ENCODE peak calls at places on chromosomes 2 and 18, in ten cellular contexts. Y is uterus; H is sigmoid colon; V is IMR-90; Q is body of pancreas; Z is HepG2; L is SK-N-SH; P is ovary; N is stomach; C is CD8-positive, alpha-beta T cell. R is an unnamed sample. For H3K4me1 and H3K9me3, the result is how much of the 10 kb centered on the place peaks cover.

GRCh38 chr2:240955306-240956101 is 42.9 kb upstream of the SNED1 start:
- DNase-seq in P (peak), C (no peak), N (peak), Z (no peak), V (no peak), H (peak), Q (no peak), L (peak), Y (no peak), R (no peak)

GRCh38 chr2:151976945-151977353 is 121.9 kb downstream of the CACNB4 start:
- DNase-seq in Z (no peak), N (no peak), P (no peak), C (no peak), Y (no peak), H (no peak), L (no peak), Q (no peak), V (no peak), R (peak)

GRCh38 chr2:217204358-217204757 is 344.5 kb upstream of the TNP1 start:
- DNase-seq in V (peak), L (no peak), Q (no peak), Y (no peak), P (no peak), N (no peak), Z (no peak), C (no peak), H (no peak), R (no peak)

GRCh38 chr18:12998332-12999060 is 7.3 kb downstream of the CEP192 start:
- DNase-seq in H (no peak), Q (no peak), V (no peak), Z (no peak), N (no peak), P (no peak), C (no peak), Y (no peak), L (no peak), R (peak)

GRCh38 chr2:239307221-239307569 is 93.6 kb downstream of the HDAC4 start:
- DNase-seq in V (no peak), L (no peak), P (no peak), N (no peak), Q (no peak), C (no peak), Z (no peak), H (no peak), Y (peak), R (no peak)

GRCh38 chr2:118179445-118179844 is 91.2 kb downstream of the INSIG2 start:
- DNase-seq in Z (no peak), N (no peak), P (no peak), V (no peak), Q (no peak), L (no peak), H (no peak), C (no peak), Y (no peak), R (no peak)

GRCh38 chr2:199131256-199131655 is 326.5 kb downstream of the SATB2 start:
- DNase-seq in H (no peak), Z (no peak), Q (no peak), P (no peak), L (no peak), V (no peak), C (no peak), N (no peak), Y (no peak), R (no peak)

GRCh38 chr2:88601302-88601701 is 26.0 kb downstream of the EIF2AK3 start:
- DNase-seq in C (no peak), V (peak), Q (no peak), L (peak), H (no peak), Y (no peak), P (no peak), Z (no peak), N (no peak), R (no peak)

GRCh38 chr2:52810460-52810859 is 957.1 kb upstream of the CHAC2 start:
- DNase-seq in C (no peak), V (peak), L (peak), P (no peak), Z (no peak), N (no peak), Q (peak), H (no peak), Y (no peak), R (no peak)

GRCh38 chr2:39625927-39626270 is 39.8 kb upstream of the TMEM178A start:
- DNase-seq in V (no peak), L (no peak), Z (no peak), Q (no peak), P (no peak), N (no peak), H (no peak), Y (no peak), C (no peak), R (no peak)

GRCh38 chr2:12044857-12045256 is 298.4 kb downstream of the LPIN1 start:
- DNase-seq in Q (peak), Y (no peak), L (no peak), C (peak), P (no peak), Z (no peak), N (no peak), H (no peak), V (no peak), R (peak)

GRCh38 chr2:235458839-235459273 is 35.0 kb upstream of the AGAP1 start:
- DNase-seq in L (no peak), Q (peak), P (no peak), Y (no peak), V (peak), N (peak), H (no peak), C (no peak), Z (peak), R (no peak)

GRCh38 chr18:54023471-54023870 is 201.0 kb downstream of the MBD2 start:
- DNase-seq in Q (no peak), V (no peak), Z (no peak), C (no peak), N (no peak), P (no peak), H (no peak), L (no peak), Y (no peak), R (no peak)

GRCh38 chr2:75157435-75157834 is 41.9 kb downstream of the TACR1 start:
- DNase-seq in Z (no peak), Q (no peak), V (no peak), H (no peak), N (no peak), C (no peak), P (no peak), Y (no peak), L (peak), R (no peak)

GRCh38 chr18:12327510-12328178 is 19.6 kb downstream of the TUBB6 start:
- DNase-seq in N (peak), L (peak), Y (peak), H (peak), Z (peak), P (peak), C (peak), V (peak), Q (peak), R (peak)

GRCh38 chr2:238158807-238159539 is at the start of gene ERFE:
- DNase-seq in N (no peak), C (peak), P (no peak), H (no peak), Y (no peak), Q (no peak), V (peak), Z (no peak), L (peak), R (peak)

GRCh38 chr2:238160206-238161129 is 1.7 kb downstream of the ERFE start:
- DNase-seq in C (no peak), P (no peak), V (peak), L (peak), H (no peak), Q (no peak), Y (no peak), N (no peak), Z (peak), R (no peak)

GRCh38 chr2:238161291-238162051 is 2.7 kb downstream of the ERFE start:
- DNase-seq in V (no peak), H (no peak), N (no peak), Y (no peak), C (no peak), Q (no peak), P (no peak), Z (no peak), L (peak), R (no peak)

GRCh38 chr2:238158018-238158806 is 558 bp upstream of the ERFE start:
- DNase-seq in Q (no peak), Y (no peak), H (no peak), L (no peak), N (no peak), V (no peak), Z (no peak), C (no peak), P (no peak), R (no peak)

GRCh38 chr2:238159676-238160205 is 971 bp downstream of the ERFE start:
- DNase-seq in L (no peak), Y (no peak), Z (no peak), V (no peak), C (no peak), Q (no peak), H (no peak), P (no peak), N (no peak), R (no peak)
- H3K4me3 ChIP-seq in L (no peak), Y (no peak), Z (peak), V (peak), C (peak), Q (no peak), H (no peak), P (no peak), N (no peak), R (no peak)

GRCh38 chr2:69141081-69141480 is 128.1 kb downstream of the ANTXR1 start:
- DNase-seq in Y (no peak), Z (no peak), Q (peak), C (no peak), L (no peak), H (no peak), V (no peak), N (no peak), P (peak), R (no peak)
- H3K4me1 ChIP-seq in Y (under half), Z (under half), Q (under half), C (under half), L (under half), H (under half), V (under half), N (under half), P (under half), R (under half)

GRCh38 chr2:173762864-173763263 is 202.3 kb downstream of the SP3 start:
- DNase-seq in L (no peak), Q (no peak), C (no peak), N (no peak), Y (no peak), Z (no peak), P (no peak), V (no peak), H (no peak), R (no peak)
- H3K9me3 ChIP-seq in L (under half), Q (under half), C (under half), N (under half), Y (under half), Z (under half), P (under half), V (under half), H (under half), R (under half)

DNA sequence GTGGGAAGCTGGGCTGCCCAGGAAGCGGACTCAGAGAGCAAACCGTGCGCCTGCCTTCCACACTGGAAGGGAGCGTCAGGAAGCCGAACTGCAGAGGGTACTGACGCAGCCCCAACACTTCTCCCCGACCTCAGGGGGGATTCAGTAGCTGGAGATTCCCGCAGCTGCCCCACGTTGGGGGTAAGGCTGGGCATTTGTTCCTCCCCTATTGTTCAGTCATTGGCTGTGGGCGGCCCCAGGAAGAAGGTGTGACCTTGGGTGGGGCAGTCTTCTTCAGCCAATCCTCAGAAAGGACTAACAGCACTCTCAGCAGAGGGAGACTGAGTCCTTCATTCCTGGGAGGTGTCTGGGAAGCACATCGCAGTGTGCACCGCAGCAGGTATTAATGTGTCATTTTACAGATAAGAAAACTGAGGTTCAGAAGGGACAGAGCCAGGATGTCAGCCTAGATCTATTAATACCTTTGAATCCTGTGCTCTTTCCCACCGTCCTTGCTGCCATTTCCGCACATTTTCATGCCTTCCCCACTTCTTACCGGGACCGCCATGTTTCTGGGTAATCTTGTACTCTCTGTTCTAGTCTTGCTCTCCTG is 12.1 kb upstream of the C18orf32 start:
- DNase-seq in L (no peak), Y (no peak), V (no peak), Z (no peak), H (no peak), C (no peak), N (no peak), Q (no peak), P (no peak), R (no peak)
- H3K4me3 ChIP-seq in L (no peak), Y (no peak), V (no peak), Z (no peak), H (no peak), C (no peak), N (no peak), Q (no peak), P (no peak), R (no peak)

GRCh38 chr2:207534390-207534789 is 4.6 kb downstream of the CREB1 start:
- DNase-seq in P (no peak), V (no peak), H (no peak), L (no peak), Y (no peak), N (no peak), Q (no peak), C (no peak), Z (no peak), R (no peak)
- H3K4me1 ChIP-seq in P (under half), V (under half), H (under half), L (under half), Y (under half), N (half or more), Q (under half), C (half or more), Z (under half), R (half or more)

GRCh38 chr2:129766594-129766993 is 212.9 kb upstream of the RAB6C start:
- DNase-seq in L (peak), Q (no peak), V (no peak), Y (no peak), P (no peak), Z (no peak), C (no peak), H (no peak), N (no peak), R (no peak)
- H3K9me3 ChIP-seq in L (under half), Q (under half), V (under half), Y (under half), P (under half), Z (under half), C (under half), H (under half), N (under half), R (under half)

DNA sequence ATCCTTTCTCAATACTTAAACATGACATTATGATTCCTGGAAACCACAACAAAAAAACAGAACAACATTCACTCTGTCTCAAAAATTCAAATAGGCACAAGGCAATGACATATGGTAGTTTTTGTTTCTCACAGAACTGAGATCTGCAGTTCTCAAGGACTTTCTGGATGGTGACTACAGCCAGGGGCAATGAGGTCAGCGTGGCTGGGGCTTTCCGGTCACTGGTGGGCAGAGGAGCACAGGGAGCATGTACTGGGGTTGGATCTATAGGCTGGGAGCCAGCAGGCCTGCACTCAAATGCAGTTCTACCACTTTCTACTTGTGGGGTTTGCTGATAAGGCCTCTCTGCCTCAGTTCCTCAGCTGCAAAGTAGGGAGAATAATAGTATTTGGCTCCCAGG is 72.0 kb downstream of the CTAGE1 start:
- DNase-seq in L (no peak), Y (no peak), H (no peak), Q (no peak), C (no peak), V (peak), N (no peak), P (no peak), Z (no peak), R (no peak)
- H3K4me3 ChIP-seq in L (no peak), Y (no peak), H (no peak), Q (no peak), C (peak), V (no peak), N (no peak), P (no peak), Z (no peak), R (no peak)

GRCh38 chr2:20571231-20571630 is 79.7 kb downstream of the HS1BP3 start:
- DNase-seq in P (no peak), N (no peak), Z (no peak), Y (peak), C (no peak), V (no peak), Q (no peak), L (no peak), H (no peak), R (no peak)

GRCh38 chr2:20569464-20570223 is 81.3 kb downstream of the HS1BP3 start:
- DNase-seq in L (no peak), V (no peak), Y (no peak), Q (no peak), Z (no peak), N (no peak), P (no peak), H (no peak), C (no peak), R (no peak)

GRCh38 chr2:20571644-20572215 is 79.2 kb downstream of the HS1BP3 start:
- DNase-seq in V (no peak), N (no peak), C (no peak), P (no peak), L (no peak), Y (peak), H (no peak), Q (no peak), Z (no peak), R (no peak)

GRCh38 chr2:20568501-20569463 is 82.1 kb downstream of the HS1BP3 start:
- DNase-seq in H (no peak), C (no peak), V (no peak), Z (no peak), N (no peak), L (no peak), Y (peak), P (no peak), Q (no peak), R (peak)

DNA sequence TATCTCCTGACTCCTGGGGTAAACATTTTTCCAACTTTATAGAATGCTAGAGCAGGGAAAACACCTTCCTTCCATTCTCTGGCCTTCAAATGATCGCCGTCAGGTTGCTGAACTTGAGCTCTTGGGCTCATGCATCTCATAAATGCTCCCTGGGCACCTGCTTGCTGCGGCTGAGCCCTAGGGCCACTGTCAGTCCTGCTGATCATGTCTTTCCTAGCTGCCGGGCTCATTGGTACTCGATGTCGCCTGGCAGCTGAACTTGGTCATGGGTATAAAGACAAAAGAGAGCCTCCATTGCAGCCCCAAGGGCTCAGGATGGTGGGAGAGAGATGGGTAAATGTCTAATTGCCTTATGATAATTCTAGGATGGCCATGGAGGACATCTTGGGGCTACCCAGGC is 80.6 kb downstream of the HS1BP3 start:
- DNase-seq in V (no peak), H (no peak), Z (no peak), Y (no peak), C (no peak), L (no peak), P (no peak), N (no peak), Q (no peak), R (no peak)
- H3K4me1 ChIP-seq in V (under half), H (under half), Z (half or more), Y (under half), C (under half), L (under half), P (under half), N (under half), Q (under half), R (under half)